ENCODE peak calls at places on chromosomes 3 and 15, in six cellular contexts. One of them, this sample, is unnamed.

GRCh38 chr3:184800349-184800748 is 11.6 kb upstream of the VPS8 start:
- DNase-seq in GDM1: no peak
- DNase-seq in central memory CD4-positive, alpha-beta T cell: no peak
- DNase-seq in T-helper 1 cell: no peak
- DNase-seq in aorta: no peak
- DNase-seq in thoracic aorta: no peak
- DNase-seq in this sample: no peak

GRCh38 chr15:41558400-41559238 is at the start of gene TYRO3:
- DNase-seq in thoracic aorta: no peak
- DNase-seq in aorta: peak
- DNase-seq in T-helper 1 cell: peak
- DNase-seq in central memory CD4-positive, alpha-beta T cell: peak
- DNase-seq in GDM1: peak
- DNase-seq in this sample: no peak

GRCh38 chr15:101175396-101175795 is 76.5 kb downstream of the CHSY1 start:
- DNase-seq in GDM1: peak
- DNase-seq in central memory CD4-positive, alpha-beta T cell: no peak
- DNase-seq in aorta: no peak
- DNase-seq in thoracic aorta: no peak
- DNase-seq in T-helper 1 cell: no peak
- DNase-seq in this sample: no peak

GRCh38 chr3:46895204-46895660 is 17.7 kb downstream of the PTH1R start:
- DNase-seq in GDM1: peak
- DNase-seq in central memory CD4-positive, alpha-beta T cell: peak
- DNase-seq in thoracic aorta: no peak
- DNase-seq in aorta: peak
- DNase-seq in T-helper 1 cell: peak
- DNase-seq in this sample: no peak

GRCh38 chr15:99174989-99175388 is 70.1 kb downstream of the SYNM start:
- DNase-seq in aorta: no peak
- DNase-seq in central memory CD4-positive, alpha-beta T cell: no peak
- DNase-seq in GDM1: no peak
- DNase-seq in T-helper 1 cell: no peak
- DNase-seq in thoracic aorta: no peak
- DNase-seq in this sample: no peak

GRCh38 chr3:37627951-37628620 is 233.6 kb upstream of the CTDSPL start:
- DNase-seq in thoracic aorta: no peak
- DNase-seq in T-helper 1 cell: no peak
- DNase-seq in central memory CD4-positive, alpha-beta T cell: no peak
- DNase-seq in aorta: no peak
- DNase-seq in GDM1: no peak
- DNase-seq in this sample: peak

GRCh38 chr3:44509393-44509921 is 32.0 kb upstream of the ZNF445 start:
- DNase-seq in thoracic aorta: no peak
- DNase-seq in aorta: no peak
- DNase-seq in T-helper 1 cell: peak
- DNase-seq in central memory CD4-positive, alpha-beta T cell: no peak
- DNase-seq in GDM1: peak
- DNase-seq in this sample: no peak

GRCh38 chr15:57387644-57388076 is 11.4 kb downstream of the CGNL1 start:
- DNase-seq in central memory CD4-positive, alpha-beta T cell: no peak
- DNase-seq in T-helper 1 cell: no peak
- DNase-seq in thoracic aorta: no peak
- DNase-seq in aorta: no peak
- DNase-seq in GDM1: no peak
- DNase-seq in this sample: no peak

GRCh38 chr3:80232760-80233159 is 465.0 kb upstream of the ROBO1 start:
- DNase-seq in aorta: no peak
- DNase-seq in T-helper 1 cell: no peak
- DNase-seq in central memory CD4-positive, alpha-beta T cell: no peak
- DNase-seq in GDM1: no peak
- DNase-seq in thoracic aorta: no peak
- DNase-seq in this sample: no peak

GRCh38 chr15:49154799-49155109 is 645 bp downstream of the COPS2 start:
- DNase-seq in GDM1: no peak
- DNase-seq in central memory CD4-positive, alpha-beta T cell: no peak
- DNase-seq in aorta: no peak
- DNase-seq in thoracic aorta: no peak
- DNase-seq in T-helper 1 cell: no peak
- DNase-seq in this sample: no peak

GRCh38 chr3:36944641-36945270 is at the start of gene TRANK1:
- DNase-seq in GDM1: peak
- DNase-seq in aorta: peak
- DNase-seq in central memory CD4-positive, alpha-beta T cell: peak
- DNase-seq in T-helper 1 cell: peak
- DNase-seq in thoracic aorta: peak
- DNase-seq in this sample: peak

GRCh38 chr15:26773485-26773877 is 615 bp upstream of the GABRB3 start:
- DNase-seq in GDM1: no peak
- DNase-seq in central memory CD4-positive, alpha-beta T cell: no peak
- DNase-seq in T-helper 1 cell: no peak
- DNase-seq in thoracic aorta: no peak
- DNase-seq in aorta: no peak
- DNase-seq in this sample: no peak

GRCh38 chr15:67196222-67196621 is 58.2 kb downstream of the AAGAB start:
- DNase-seq in aorta: no peak
- DNase-seq in thoracic aorta: no peak
- DNase-seq in T-helper 1 cell: no peak
- DNase-seq in central memory CD4-positive, alpha-beta T cell: no peak
- DNase-seq in GDM1: no peak
- DNase-seq in this sample: no peak

GRCh38 chr3:138923531-138923994 is 23.4 kb downstream of the FOXL2 start:
- DNase-seq in T-helper 1 cell: peak
- DNase-seq in central memory CD4-positive, alpha-beta T cell: peak
- DNase-seq in GDM1: peak
- DNase-seq in aorta: peak
- DNase-seq in thoracic aorta: peak
- DNase-seq in this sample: no peak

GRCh38 chr15:69951511-69952209 is 146.1 kb downstream of the TLE3 start:
- DNase-seq in GDM1: no peak
- DNase-seq in aorta: no peak
- DNase-seq in central memory CD4-positive, alpha-beta T cell: no peak
- DNase-seq in T-helper 1 cell: no peak
- DNase-seq in thoracic aorta: no peak
- DNase-seq in this sample: no peak

GRCh38 chr3:4976109-4976508 is 3.1 kb upstream of the BHLHE40 start:
- DNase-seq in GDM1: peak
- DNase-seq in aorta: no peak
- DNase-seq in thoracic aorta: no peak
- DNase-seq in central memory CD4-positive, alpha-beta T cell: no peak
- DNase-seq in T-helper 1 cell: peak
- DNase-seq in this sample: no peak

This sample was measured in coronary artery.